ENCODE peak calls at places on chromosome 21, in ten cellular contexts. L, P, H, C, J, M, R, U, B and Q are unnamed samples.
A peak's percentile ranks its signal among the peaks of the same experiment; 100 is the strongest.

GRCh38 chr21:45865106-45865835 is 116.3 kb upstream of the COL6A1 start:
- DNase-seq in U (no peak), P (no peak), M (no peak), L (peak; percentile 28), H (no peak), R (no peak), B (no peak), C (peak; percentile 22), J (no peak), Q (no peak)

GRCh38 chr21:42220138-42220701 is 1.3 kb downstream of the ABCG1 start:
- DNase-seq in J (peak; percentile 47), P (peak; percentile 45), U (no peak), L (peak; percentile 61), H (peak; percentile 61), R (peak; percentile 72), B (peak; percentile 89), C (peak; percentile 79), M (peak; percentile 88), Q (peak; percentile 58)

GRCh38 chr21:15291621-15292266 is 226.9 kb upstream of the NRIP1 start:
- DNase-seq in J (no peak), M (no peak), P (no peak), B (no peak), U (no peak), H (no peak), R (no peak), L (no peak), C (no peak), Q (no peak)

GRCh38 chr21:16117331-16117730 is 387.5 kb downstream of the USP25 start:
- DNase-seq in L (no peak), P (no peak), C (no peak), M (no peak), U (no peak), J (no peak), R (no peak), B (no peak), H (no peak), Q (no peak)

GRCh38 chr21:23951251-23951650 is 1656.0 kb downstream of the MRPL39 start:
- DNase-seq in M (no peak), U (no peak), R (no peak), J (no peak), H (no peak), L (no peak), C (no peak), B (no peak), P (no peak), Q (no peak)

GRCh38 chr21:46507562-46507961 is 48.9 kb downstream of the DIP2A start:
- DNase-seq in P (no peak), H (no peak), M (no peak), C (no peak), R (no peak), L (no peak), U (no peak), B (no peak), J (no peak), Q (no peak)

GRCh38 chr21:35476616-35477395 is 427.7 kb upstream of the RUNX1 start:
- DNase-seq in C (no peak), M (no peak), L (no peak), R (no peak), B (no peak), H (no peak), U (no peak), P (no peak), J (no peak), Q (no peak)

GRCh38 chr21:41032536-41032935 is 135.4 kb upstream of the BACE2 start:
- DNase-seq in L (no peak), M (no peak), B (no peak), C (no peak), U (no peak), R (no peak), P (no peak), J (no peak), H (no peak), Q (no peak)

GRCh38 chr21:26148071-26148470 is 22.5 kb downstream of the APP start:
- DNase-seq in P (no peak), R (peak; percentile 73), C (peak; percentile 75), U (no peak), B (no peak), L (no peak), M (no peak), J (no peak), H (no peak), Q (no peak)

GRCh38 chr21:42202321-42202720 is 16.6 kb upstream of the ABCG1 start:
- DNase-seq in H (no peak), P (no peak), J (no peak), R (no peak), L (no peak), C (no peak), B (no peak), U (no peak), M (no peak), Q (no peak)

GRCh38 chr21:17802568-17802967 is 16.6 kb downstream of the C21orf91 start:
- DNase-seq in C (no peak), L (no peak), P (no peak), B (no peak), U (no peak), R (no peak), J (no peak), H (no peak), M (no peak), Q (no peak)

GRCh38 chr21:39637971-39638628 is 25.4 kb downstream of the B3GALT5 start:
- DNase-seq in R (no peak), L (no peak), C (no peak), B (no peak), J (no peak), M (no peak), H (no peak), U (no peak), P (no peak), Q (no peak)

GRCh38 chr21:42839271-42840231 is 39.8 kb downstream of the WDR4 start:
- DNase-seq in M (no peak), U (no peak), C (peak; percentile 64), L (peak; percentile 47), P (no peak), R (no peak), H (no peak), B (peak; percentile 41), J (peak; percentile 16), Q (no peak)

GRCh38 chr21:16583567-16583966 is 853.8 kb downstream of the USP25 start:
- DNase-seq in R (no peak), P (no peak), B (no peak), U (no peak), H (no peak), L (no peak), M (no peak), C (no peak), J (no peak), Q (no peak)

GRCh38 chr21:21624674-21625073 is 626.5 kb downstream of the NCAM2 start:
- DNase-seq in J (no peak), U (no peak), L (no peak), R (no peak), H (no peak), C (no peak), B (no peak), M (no peak), P (no peak), Q (no peak)

GRCh38 chr21:9758141-9758540 is 763.2 kb upstream of the TPTE start:
- DNase-seq in B (no peak), J (no peak), H (no peak), P (no peak), C (no peak), U (no peak), M (no peak), L (no peak), R (no peak), Q (no peak)

GRCh38 chr21:35995522-35996088 is 64.7 kb downstream of the SETD4 start:
- DNase-seq in L (no peak), B (no peak), H (no peak), U (no peak), J (no peak), C (no peak), M (no peak), R (no peak), P (no peak), Q (no peak)

GRCh38 chr21:33419538-33420123 is 16.4 kb downstream of the IFNGR2 start:
- DNase-seq in B (no peak), P (no peak), L (no peak), C (no peak), J (no peak), H (no peak), R (no peak), U (peak; percentile 27), M (no peak), Q (no peak)

GRCh38 chr21:44582055-44582454 is 1.7 kb upstream of the KRTAP10-5 start:
- DNase-seq in B (no peak), C (no peak), R (no peak), H (no peak), M (no peak), J (no peak), P (no peak), L (no peak), U (no peak), Q (no peak)

GRCh38 chr21:35045539-35046222 is 3.4 kb downstream of the RUNX1 start:
- DNase-seq in B (no peak), P (no peak), L (no peak), C (no peak), M (peak; percentile 66), R (no peak), H (no peak), J (no peak), U (no peak), Q (no peak)

GRCh38 chr21:37463083-37463780 is 96.7 kb downstream of the DYRK1A start:
- DNase-seq in U (no peak), P (no peak), R (peak; percentile 37), B (no peak), M (peak; percentile 40), C (no peak), H (no peak), J (no peak), L (no peak), Q (no peak)

GRCh38 chr21:42414928-42415769 is 11.4 kb downstream of the UBASH3A start:
- DNase-seq in J (no peak), L (no peak), P (no peak), H (no peak), C (peak; percentile 83), U (no peak), B (peak; percentile 55), R (no peak), M (peak; percentile 89), Q (no peak)

GRCh38 chr21:42279341-42279871 is 35.8 kb downstream of the TFF3 start:
- DNase-seq in M (no peak), P (no peak), C (peak; percentile 50), L (no peak), R (no peak), H (no peak), B (no peak), J (no peak), U (no peak), Q (no peak)

GRCh38 chr21:26836546-26836945 is 8.7 kb downstream of the ADAMTS1 start:
- DNase-seq in H (no peak), C (no peak), J (no peak), R (no peak), L (no peak), U (no peak), M (no peak), B (no peak), P (no peak), Q (no peak)

GRCh38 chr21:37871121-37871862 is 45.0 kb downstream of the KCNJ6 start:
- DNase-seq in U (no peak), R (no peak), B (no peak), C (no peak), J (no peak), L (no peak), M (no peak), H (no peak), P (no peak), Q (no peak)

GRCh38 chr21:27571706-27572105 is 604.8 kb upstream of the ADAMTS5 start:
- DNase-seq in P (no peak), B (no peak), M (no peak), J (no peak), C (no peak), U (peak; percentile 18), R (no peak), L (no peak), H (no peak), Q (no peak)

GRCh38 chr21:36321325-36322082 is 1.5 kb downstream of the MORC3 start:
- DNase-seq in J (peak; percentile 25), U (no peak), H (no peak), M (peak; percentile 38), P (peak; percentile 9), C (no peak), L (no peak), B (no peak), R (peak; percentile 68), Q (peak; percentile 43)

GRCh38 chr21:21897275-21897883 is 899.2 kb downstream of the NCAM2 start:
- DNase-seq in L (no peak), M (no peak), B (no peak), C (no peak), R (no peak), H (no peak), J (no peak), P (no peak), U (no peak), Q (no peak)